ENCODE peak calls at places on chromosomes 6 and 20, in ten cellular contexts. S is right atrium auricular region; L is IMR-90; Y is spleen; C is GM12864; Z is mesendoderm; V is left ventricle myocardium inferior; Q is cardiac muscle cell; O is adrenal gland; K is CD8-positive, alpha-beta T cell. H is an unnamed sample.

GRCh38 chr6:149484733-149485700 is at the start of gene ZC3H12D:
- DNase-seq in S (no peak), L (peak), Y (peak), C (no peak), Z (peak), V (peak), Q (no peak), O (peak), K (peak), H (no peak)

GRCh38 chr6:100493206-100493888 is 28.6 kb upstream of the SIM1 start:
- DNase-seq in S (no peak), L (no peak), Y (no peak), C (no peak), Z (peak), V (no peak), Q (no peak), O (no peak), K (no peak), H (peak)

GRCh38 chr6:18406955-18407738 is 20.0 kb downstream of the RNF144B start:
- DNase-seq in S (no peak), L (no peak), Y (no peak), C (no peak), Z (no peak), V (no peak), Q (no peak), O (no peak), K (no peak), H (no peak)

GRCh38 chr6:80638222-80639055 is 532.0 kb downstream of the BCKDHB start:
- DNase-seq in S (peak), L (peak), Y (no peak), C (no peak), Z (peak), V (no peak), Q (peak), O (peak), K (no peak), H (peak)

GRCh38 chr6:158763440-158764187 is 55.6 kb downstream of the EZR start:
- DNase-seq in S (no peak), L (no peak), Y (no peak), C (no peak), Z (no peak), V (no peak), Q (no peak), O (no peak), K (no peak), H (no peak)

GRCh38 chr6:127341471-127342202 is 1.8 kb downstream of the ECHDC1 start:
- DNase-seq in S (no peak), L (no peak), Y (no peak), C (no peak), Z (no peak), V (no peak), Q (no peak), O (no peak), K (no peak), H (no peak)

GRCh38 chr6:56223995-56224394 is 23.4 kb downstream of the COL21A1 start:
- DNase-seq in S (no peak), L (peak), Y (no peak), C (no peak), Z (no peak), V (no peak), Q (no peak), O (no peak), K (no peak), H (no peak)

GRCh38 chr20:50360218-50360672 is 149.9 kb upstream of the PTPN1 start:
- DNase-seq in S (no peak), L (no peak), Y (peak), C (no peak), Z (no peak), V (no peak), Q (no peak), O (no peak), K (no peak), H (no peak)

GRCh38 chr6:14339711-14340590 is 222.4 kb downstream of the CD83 start:
- DNase-seq in S (no peak), L (no peak), Y (no peak), C (no peak), Z (no peak), V (no peak), Q (no peak), O (no peak), K (no peak), H (no peak)

GRCh38 chr20:50027611-50028105 is 44.9 kb downstream of the SNAI1 start:
- DNase-seq in S (peak), L (peak), Y (no peak), C (no peak), Z (no peak), V (peak), Q (no peak), O (peak), K (no peak), H (no peak)

GRCh38 chr20:16106191-16106849 is 466.9 kb downstream of the KIF16B start:
- DNase-seq in S (no peak), L (no peak), Y (no peak), C (no peak), Z (no peak), V (no peak), Q (no peak), O (no peak), K (no peak), H (no peak)

GRCh38 chr6:73823046-73823735 is 127.2 kb downstream of the CD109 start:
- DNase-seq in S (no peak), L (no peak), Y (no peak), C (no peak), Z (no peak), V (no peak), Q (peak), O (no peak), K (no peak), H (no peak)

GRCh38 chr6:147651249-147652063 is 143.0 kb downstream of the SAMD5 start:
- DNase-seq in S (peak), L (peak), Y (no peak), C (no peak), Z (peak), V (peak), Q (no peak), O (peak), K (no peak), H (peak)

GRCh38 chr6:119440953-119441352 is 91.4 kb upstream of the MAN1A1 start:
- DNase-seq in S (no peak), L (no peak), Y (no peak), C (no peak), Z (no peak), V (no peak), Q (no peak), O (no peak), K (no peak), H (no peak)

GRCh38 chr6:39102024-39102820 is 12.8 kb downstream of the SAYSD1 start:
- DNase-seq in S (no peak), L (peak), Y (no peak), C (no peak), Z (peak), V (peak), Q (peak), O (no peak), K (no peak), H (no peak)

GRCh38 chr6:43146709-43147108 is 24.4 kb upstream of the SRF start:
- DNase-seq in S (no peak), L (no peak), Y (no peak), C (no peak), Z (no peak), V (no peak), Q (no peak), O (no peak), K (no peak), H (no peak)

GRCh38 chr20:36035720-36036119 is 67.3 kb downstream of the CNBD2 start:
- DNase-seq in S (no peak), L (no peak), Y (no peak), C (no peak), Z (no peak), V (no peak), Q (no peak), O (no peak), K (no peak), H (no peak)

GRCh38 chr6:157764346-157765068 is 58.5 kb upstream of the SNX9 start:
- DNase-seq in S (peak), L (peak), Y (peak), C (peak), Z (peak), V (peak), Q (peak), O (peak), K (peak), H (no peak)

GRCh38 chr20:44918761-44919160 is 8.9 kb downstream of the PABPC1L start:
- DNase-seq in S (no peak), L (no peak), Y (no peak), C (no peak), Z (no peak), V (no peak), Q (no peak), O (no peak), K (no peak), H (no peak)

GRCh38 chr6:136547336-136547735 is 2.9 kb downstream of the MAP7 start:
- DNase-seq in S (no peak), L (peak), Y (no peak), C (no peak), Z (peak), V (no peak), Q (peak), O (no peak), K (no peak), H (no peak)

GRCh38 chr20:47801759-47802158 is 16.5 kb upstream of the SULF2 start:
- DNase-seq in S (no peak), L (no peak), Y (no peak), C (no peak), Z (no peak), V (no peak), Q (no peak), O (no peak), K (no peak), H (no peak)

GRCh38 chr6:136063095-136063494 is 187.0 kb downstream of the MTFR2 start:
- DNase-seq in S (no peak), L (peak), Y (no peak), C (no peak), Z (no peak), V (no peak), Q (no peak), O (no peak), K (no peak), H (no peak)

GRCh38 chr20:4592316-4593148 is 129.2 kb upstream of the PRND start:
- DNase-seq in S (no peak), L (no peak), Y (peak), C (no peak), Z (peak), V (peak), Q (peak), O (peak), K (peak), H (no peak)

GRCh38 chr6:72374864-72375263 is 247.0 kb upstream of the KCNQ5 start:
- DNase-seq in S (no peak), L (peak), Y (no peak), C (no peak), Z (peak), V (no peak), Q (no peak), O (no peak), K (no peak), H (peak)

GRCh38 chr20:40956503-40956902 is 72.1 kb upstream of the TOP1 start:
- DNase-seq in S (no peak), L (no peak), Y (no peak), C (no peak), Z (no peak), V (no peak), Q (no peak), O (no peak), K (no peak), H (no peak)

GRCh38 chr6:6875818-6876470 is 231.8 kb upstream of the RREB1 start:
- DNase-seq in S (no peak), L (peak), Y (no peak), C (no peak), Z (no peak), V (no peak), Q (no peak), O (no peak), K (no peak), H (no peak)

GRCh38 chr6:44489912-44490604 is 102.6 kb downstream of the CDC5L start:
- DNase-seq in S (no peak), L (peak), Y (no peak), C (no peak), Z (no peak), V (no peak), Q (no peak), O (peak), K (no peak), H (no peak)

GRCh38 chr20:2816030-2816582 is at the start of gene TMEM239:
- DNase-seq in S (no peak), L (no peak), Y (no peak), C (no peak), Z (no peak), V (no peak), Q (no peak), O (no peak), K (no peak), H (no peak)

GRCh38 chr6:137494967-137495595 is 887 bp upstream of the OLIG3 start:
- DNase-seq in S (no peak), L (no peak), Y (no peak), C (no peak), Z (no peak), V (no peak), Q (no peak), O (no peak), K (no peak), H (no peak)

GRCh38 chr20:32638848-32639247 is 34.9 kb downstream of the C20orf203 start:
- DNase-seq in S (no peak), L (no peak), Y (no peak), C (no peak), Z (no peak), V (peak), Q (peak), O (peak), K (no peak), H (no peak)

GRCh38 chr20:10309326-10309725 is 90.7 kb downstream of the SNAP25 start:
- DNase-seq in S (no peak), L (peak), Y (no peak), C (no peak), Z (no peak), V (no peak), Q (no peak), O (no peak), K (no peak), H (no peak)

GRCh38 chr6:169574420-169574819 is 127.4 kb downstream of the WDR27 start:
- DNase-seq in S (no peak), L (no peak), Y (no peak), C (no peak), Z (no peak), V (no peak), Q (no peak), O (no peak), K (no peak), H (no peak)

GRCh38 chr6:51613558-51613957 is 473.9 kb downstream of the PKHD1 start:
- DNase-seq in S (no peak), L (no peak), Y (no peak), C (no peak), Z (no peak), V (no peak), Q (no peak), O (no peak), K (no peak), H (no peak)

GRCh38 chr6:51618563-51618962 is 468.9 kb downstream of the PKHD1 start:
- DNase-seq in S (no peak), L (no peak), Y (no peak), C (no peak), Z (peak), V (no peak), Q (no peak), O (no peak), K (no peak), H (no peak)

GRCh38 chr6:51614725-51615124 is 472.7 kb downstream of the PKHD1 start:
- DNase-seq in S (no peak), L (no peak), Y (no peak), C (no peak), Z (no peak), V (no peak), Q (no peak), O (no peak), K (no peak), H (no peak)

GRCh38 chr6:51619042-51619799 is 468.2 kb downstream of the PKHD1 start:
- DNase-seq in S (no peak), L (no peak), Y (no peak), C (no peak), Z (no peak), V (no peak), Q (no peak), O (no peak), K (no peak), H (no peak)
- H3K4me3 ChIP-seq in S (no peak), L (no peak), Y (no peak), C (no peak), Z (no peak), V (no peak), Q (no peak), O (no peak), K (no peak), H (no peak)

DNA sequence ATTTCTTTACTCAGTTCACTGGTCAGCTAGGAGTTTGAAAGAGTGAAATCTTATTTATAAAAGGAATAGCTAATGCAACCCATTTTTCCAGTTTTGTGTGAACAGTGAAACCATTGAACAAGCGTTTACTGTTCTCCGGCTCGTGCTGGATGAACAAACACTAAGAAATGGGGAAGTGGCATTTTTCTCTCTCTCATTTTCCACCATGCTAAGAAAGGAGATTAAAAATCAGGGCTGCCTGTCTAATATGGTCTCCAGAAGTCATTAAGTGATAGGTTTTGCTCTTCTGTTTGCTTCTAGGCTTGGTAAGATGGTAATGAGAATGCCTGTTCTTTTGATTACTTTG is 785 bp upstream of the SFT2D1 start:
- DNase-seq in S (no peak), L (no peak), Y (no peak), C (no peak), Z (no peak), V (no peak), Q (no peak), O (no peak), K (no peak), H (no peak)
- H3K4me3 ChIP-seq in S (peak), L (peak), Y (peak), C (peak), Z (peak), V (peak), Q (peak), O (no peak), K (peak), H (peak)

GRCh38 chr20:63177134-63177784 is 38.7 kb downstream of the YTHDF1 start:
- DNase-seq in S (no peak), L (no peak), Y (no peak), C (no peak), Z (peak), V (no peak), Q (no peak), O (no peak), K (no peak), H (no peak)

GRCh38 chr20:63178889-63179751 is 36.8 kb downstream of the YTHDF1 start:
- DNase-seq in S (no peak), L (peak), Y (peak), C (peak), Z (peak), V (peak), Q (peak), O (peak), K (peak), H (no peak)

GRCh38 chr20:63177785-63178444 is 38.0 kb downstream of the YTHDF1 start:
- DNase-seq in S (no peak), L (no peak), Y (peak), C (no peak), Z (no peak), V (no peak), Q (no peak), O (no peak), K (no peak), H (no peak)

GRCh38 chr20:63179876-63180275 is 36.1 kb downstream of the YTHDF1 start:
- DNase-seq in S (no peak), L (no peak), Y (no peak), C (no peak), Z (no peak), V (no peak), Q (no peak), O (no peak), K (no peak), H (no peak)

GRCh38 chr20:63178445-63178818 is 37.5 kb downstream of the YTHDF1 start:
- DNase-seq in S (no peak), L (no peak), Y (no peak), C (no peak), Z (peak), V (no peak), Q (no peak), O (no peak), K (no peak), H (peak)
- H3K4me3 ChIP-seq in S (peak), L (no peak), Y (peak), C (no peak), Z (no peak), V (peak), Q (no peak), O (no peak), K (no peak), H (peak)

DNA sequence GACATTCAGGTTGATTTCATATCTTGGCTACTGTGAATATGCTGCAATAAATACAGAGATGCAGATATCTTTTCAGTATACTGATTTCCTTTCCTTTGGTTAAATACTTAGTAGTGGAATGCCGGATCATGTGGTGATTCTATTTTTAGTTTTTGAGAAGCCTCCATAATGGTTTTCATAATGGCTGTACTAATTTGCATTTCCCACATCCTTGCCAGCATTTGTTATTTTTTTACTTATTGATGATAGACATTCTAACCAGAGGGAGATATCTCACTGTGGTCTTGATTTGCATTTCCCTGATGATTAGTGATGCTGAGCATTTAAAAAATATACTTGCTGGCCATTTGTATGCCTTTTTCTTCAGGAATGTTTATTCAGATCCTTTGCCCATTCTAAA is 195.0 kb downstream of the PACRG start:
- DNase-seq in S (no peak), L (no peak), Y (no peak), C (no peak), Z (no peak), V (no peak), Q (no peak), O (no peak), K (no peak), H (no peak)
- H3K4me3 ChIP-seq in S (no peak), L (no peak), Y (no peak), C (no peak), Z (no peak), V (no peak), Q (no peak), O (no peak), K (no peak), H (no peak)

DNA sequence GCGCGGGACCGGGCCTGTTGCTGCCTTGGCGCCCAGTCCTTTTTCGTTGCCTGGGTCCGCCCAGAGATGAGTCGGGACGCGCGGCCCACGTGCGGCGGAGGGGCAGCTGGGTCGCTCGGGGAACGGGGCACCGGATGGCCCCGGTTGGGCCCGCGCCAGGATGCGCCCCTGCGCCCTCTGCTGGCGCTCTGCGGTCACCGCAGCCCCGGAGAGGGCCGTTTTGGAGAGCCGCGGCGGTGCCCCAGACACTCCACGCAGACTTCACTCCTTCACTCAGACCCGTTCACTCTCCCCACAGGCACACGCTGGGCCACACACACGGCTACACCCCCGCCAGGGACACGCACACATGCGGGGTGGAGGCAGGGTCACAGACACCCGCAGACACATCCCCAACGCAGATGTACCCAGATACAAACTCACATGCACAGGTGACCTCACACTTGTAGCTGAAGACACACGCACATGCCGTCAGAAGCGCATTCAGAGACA is 38.8 kb downstream of the SRC start:
- DNase-seq in S (no peak), L (peak), Y (peak), C (no peak), Z (peak), V (peak), Q (peak), O (peak), K (peak), H (no peak)
- H3K4me3 ChIP-seq in S (peak), L (no peak), Y (peak), C (peak), Z (no peak), V (peak), Q (no peak), O (no peak), K (peak), H (no peak)

DNA sequence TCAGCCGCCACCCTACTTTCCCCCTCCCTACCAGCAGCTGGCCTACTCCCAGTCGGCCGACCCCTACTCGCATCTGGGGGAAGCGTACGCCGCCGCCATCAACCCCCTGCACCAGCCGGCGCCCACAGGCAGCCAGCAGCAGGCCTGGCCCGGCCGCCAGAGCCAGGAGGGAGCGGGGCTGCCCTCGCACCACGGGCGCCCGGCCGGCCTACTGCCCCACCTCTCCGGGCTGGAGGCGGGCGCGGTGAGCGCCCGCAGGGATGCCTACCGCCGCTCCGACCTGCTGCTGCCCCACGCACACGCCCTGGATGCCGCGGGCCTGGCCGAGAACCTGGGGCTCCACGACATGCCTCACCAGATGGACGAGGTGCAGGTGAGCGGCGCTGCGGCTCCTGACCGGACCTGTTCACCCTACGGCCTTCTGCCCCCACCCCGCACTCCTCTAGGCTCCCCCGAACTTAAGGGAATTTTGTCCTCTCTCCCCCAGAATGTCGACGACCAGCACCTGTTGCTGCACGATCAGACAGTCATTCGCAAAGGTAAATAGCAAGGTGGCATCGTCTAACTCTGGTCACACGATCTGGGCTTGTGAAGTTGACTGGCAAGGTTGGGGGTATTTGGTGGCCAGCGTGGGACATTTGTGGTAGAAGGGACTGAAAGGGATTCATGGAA is 2.3 kb downstream of the TFAP2C start:
- DNase-seq in S (no peak), L (no peak), Y (no peak), C (no peak), Z (peak), V (no peak), Q (peak), O (no peak), K (no peak), H (no peak)
- H3K4me3 ChIP-seq in S (peak), L (no peak), Y (no peak), C (no peak), Z (peak), V (peak), Q (peak), O (no peak), K (no peak), H (peak)